ENCODE peak calls at places on chromosome 5, in six cellular contexts. One of them, this sample, is unnamed. For H3K36me3, the result is how much of the 10 kb centered on the place peaks cover.

GRCh38 chr5:180072256-180072548 is 643 bp upstream of the RNF130 start:
- DNase-seq in PC-3: no peak
- DNase-seq in mammary epithelial cell: no peak
- DNase-seq in uterus: no peak
- DNase-seq in body of pancreas: no peak
- DNase-seq in gastrocnemius medialis: no peak
- DNase-seq in this sample: no peak

GRCh38 chr5:172173771-172174170 is 14.3 kb downstream of the STK10 start:
- DNase-seq in PC-3: peak
- DNase-seq in mammary epithelial cell: peak
- DNase-seq in uterus: no peak
- DNase-seq in body of pancreas: no peak
- DNase-seq in gastrocnemius medialis: no peak
- DNase-seq in this sample: no peak

GRCh38 chr5:93300309-93300923 is 280.6 kb downstream of the NR2F1-AS1 start:
- DNase-seq in PC-3: no peak
- DNase-seq in mammary epithelial cell: no peak
- DNase-seq in uterus: no peak
- DNase-seq in body of pancreas: no peak
- DNase-seq in gastrocnemius medialis: no peak
- DNase-seq in this sample: no peak

GRCh38 chr5:55113327-55113726 is 10.9 kb downstream of the GZMA start:
- DNase-seq in PC-3: no peak
- DNase-seq in mammary epithelial cell: no peak
- DNase-seq in uterus: no peak
- DNase-seq in body of pancreas: no peak
- DNase-seq in gastrocnemius medialis: no peak
- DNase-seq in this sample: no peak

GRCh38 chr5:125237026-125237425 is 490.6 kb upstream of the ZNF608 start:
- DNase-seq in PC-3: no peak
- DNase-seq in mammary epithelial cell: no peak
- DNase-seq in uterus: no peak
- DNase-seq in body of pancreas: no peak
- DNase-seq in gastrocnemius medialis: no peak
- DNase-seq in this sample: no peak

GRCh38 chr5:168286386-168286785 is 5.1 kb upstream of the WWC1 start:
- DNase-seq in PC-3: no peak
- DNase-seq in mammary epithelial cell: no peak
- DNase-seq in uterus: no peak
- DNase-seq in body of pancreas: no peak
- DNase-seq in gastrocnemius medialis: no peak
- DNase-seq in this sample: peak

GRCh38 chr5:96337048-96337781 is 95.8 kb downstream of the PCSK1 start:
- DNase-seq in PC-3: no peak
- DNase-seq in mammary epithelial cell: no peak
- DNase-seq in uterus: no peak
- DNase-seq in body of pancreas: no peak
- DNase-seq in gastrocnemius medialis: no peak
- DNase-seq in this sample: peak

GRCh38 chr5:54329731-54330709 is 19.6 kb upstream of the ARL15 start:
- DNase-seq in PC-3: peak
- DNase-seq in mammary epithelial cell: peak
- DNase-seq in uterus: no peak
- DNase-seq in body of pancreas: peak
- DNase-seq in gastrocnemius medialis: no peak
- DNase-seq in this sample: no peak

GRCh38 chr5:17267099-17267498 is 49.7 kb downstream of the BASP1 start:
- DNase-seq in PC-3: no peak
- DNase-seq in mammary epithelial cell: no peak
- DNase-seq in uterus: no peak
- DNase-seq in body of pancreas: no peak
- DNase-seq in gastrocnemius medialis: no peak
- DNase-seq in this sample: peak

GRCh38 chr5:98365126-98365525 is 408.3 kb upstream of the RGMB start:
- DNase-seq in PC-3: no peak
- DNase-seq in mammary epithelial cell: no peak
- DNase-seq in uterus: no peak
- DNase-seq in body of pancreas: no peak
- DNase-seq in gastrocnemius medialis: no peak
- DNase-seq in this sample: no peak

GRCh38 chr5:124790895-124791732 is 44.7 kb upstream of the ZNF608 start:
- DNase-seq in PC-3: peak
- DNase-seq in mammary epithelial cell: peak
- DNase-seq in uterus: no peak
- DNase-seq in body of pancreas: no peak
- DNase-seq in gastrocnemius medialis: no peak
- DNase-seq in this sample: no peak

GRCh38 chr5:77935516-77936364 is 159.6 kb upstream of the TBCA start:
- DNase-seq in PC-3: no peak
- DNase-seq in mammary epithelial cell: no peak
- DNase-seq in uterus: no peak
- DNase-seq in body of pancreas: no peak
- DNase-seq in gastrocnemius medialis: no peak
- DNase-seq in this sample: peak

GRCh38 chr5:176446884-176447537 is 1.2 kb upstream of the FAF2 start:
- DNase-seq in PC-3: no peak
- DNase-seq in mammary epithelial cell: no peak
- DNase-seq in uterus: no peak
- DNase-seq in body of pancreas: peak
- DNase-seq in gastrocnemius medialis: no peak
- DNase-seq in this sample: no peak

GRCh38 chr5:54007822-54008777 is 302.3 kb downstream of the ARL15 start:
- DNase-seq in PC-3: no peak
- DNase-seq in mammary epithelial cell: peak
- DNase-seq in uterus: no peak
- DNase-seq in body of pancreas: no peak
- DNase-seq in gastrocnemius medialis: no peak
- DNase-seq in this sample: no peak

GRCh38 chr5:150398432-150399157 is 14.1 kb downstream of the CD74 start:
- DNase-seq in PC-3: no peak
- DNase-seq in mammary epithelial cell: no peak
- DNase-seq in uterus: no peak
- DNase-seq in body of pancreas: no peak
- DNase-seq in gastrocnemius medialis: no peak
- DNase-seq in this sample: peak

GRCh38 chr5:144068926-144069325 is 101.5 kb downstream of the YIPF5 start:
- DNase-seq in PC-3: no peak
- DNase-seq in mammary epithelial cell: no peak
- DNase-seq in uterus: no peak
- DNase-seq in body of pancreas: no peak
- DNase-seq in gastrocnemius medialis: no peak
- DNase-seq in this sample: no peak

GRCh38 chr5:139193928-139194327 is 4.2 kb downstream of the SIL1 start:
- DNase-seq in PC-3: no peak
- DNase-seq in mammary epithelial cell: no peak
- DNase-seq in uterus: no peak
- DNase-seq in body of pancreas: no peak
- DNase-seq in gastrocnemius medialis: no peak
- DNase-seq in this sample: no peak

GRCh38 chr5:1059884-1060263 is 51.3 kb downstream of the NKD2 start:
- DNase-seq in PC-3: no peak
- DNase-seq in mammary epithelial cell: no peak
- DNase-seq in uterus: no peak
- DNase-seq in body of pancreas: no peak
- DNase-seq in gastrocnemius medialis: no peak
- DNase-seq in this sample: no peak

GRCh38 chr5:52799358-52799982 is 11.8 kb downstream of the ITGA1 start:
- DNase-seq in PC-3: peak
- DNase-seq in mammary epithelial cell: no peak
- DNase-seq in uterus: peak
- DNase-seq in body of pancreas: peak
- DNase-seq in gastrocnemius medialis: no peak
- DNase-seq in this sample: no peak

GRCh38 chr5:7329712-7330111 is 66.2 kb upstream of the ADCY2 start:
- DNase-seq in PC-3: no peak
- DNase-seq in mammary epithelial cell: no peak
- DNase-seq in uterus: no peak
- DNase-seq in body of pancreas: no peak
- DNase-seq in gastrocnemius medialis: no peak
- DNase-seq in this sample: no peak

GRCh38 chr5:1014781-1015221 is 6.2 kb downstream of the NKD2 start:
- DNase-seq in PC-3: no peak
- DNase-seq in mammary epithelial cell: no peak
- DNase-seq in uterus: no peak
- DNase-seq in body of pancreas: no peak
- DNase-seq in gastrocnemius medialis: no peak
- DNase-seq in this sample: no peak

GRCh38 chr5:51731641-51732040 is 348.4 kb downstream of the ISL1 start:
- DNase-seq in PC-3: no peak
- DNase-seq in mammary epithelial cell: peak
- DNase-seq in uterus: no peak
- DNase-seq in body of pancreas: no peak
- DNase-seq in gastrocnemius medialis: no peak
- DNase-seq in this sample: no peak

GRCh38 chr5:93611900-93612898 is 29.2 kb downstream of the NR2F1 start:
- DNase-seq in PC-3: peak
- DNase-seq in mammary epithelial cell: peak
- DNase-seq in uterus: no peak
- DNase-seq in body of pancreas: no peak
- DNase-seq in gastrocnemius medialis: no peak
- DNase-seq in this sample: no peak

GRCh38 chr5:68957591-68957990 is 136.2 kb upstream of the SLC30A5 start:
- DNase-seq in PC-3: no peak
- DNase-seq in mammary epithelial cell: no peak
- DNase-seq in uterus: no peak
- DNase-seq in body of pancreas: no peak
- DNase-seq in gastrocnemius medialis: no peak
- DNase-seq in this sample: no peak

GRCh38 chr5:35876922-35877321 is 20.2 kb downstream of the IL7R start:
- DNase-seq in PC-3: peak
- DNase-seq in mammary epithelial cell: peak
- DNase-seq in uterus: no peak
- DNase-seq in body of pancreas: no peak
- DNase-seq in gastrocnemius medialis: no peak
- DNase-seq in this sample: no peak

GRCh38 chr5:137206030-137206715 is 293.0 kb downstream of the SPOCK1 start:
- DNase-seq in PC-3: no peak
- DNase-seq in mammary epithelial cell: peak
- DNase-seq in uterus: no peak
- DNase-seq in body of pancreas: no peak
- DNase-seq in gastrocnemius medialis: no peak
- DNase-seq in this sample: no peak
- TF ChIP-seq CTCF in PC-3: no peak
- TF ChIP-seq CTCF in mammary epithelial cell: no peak
- TF ChIP-seq CTCF in uterus: no peak
- TF ChIP-seq CTCF in body of pancreas: no peak
- TF ChIP-seq CTCF in gastrocnemius medialis: no peak
- TF ChIP-seq CTCF in this sample: no peak

DNA sequence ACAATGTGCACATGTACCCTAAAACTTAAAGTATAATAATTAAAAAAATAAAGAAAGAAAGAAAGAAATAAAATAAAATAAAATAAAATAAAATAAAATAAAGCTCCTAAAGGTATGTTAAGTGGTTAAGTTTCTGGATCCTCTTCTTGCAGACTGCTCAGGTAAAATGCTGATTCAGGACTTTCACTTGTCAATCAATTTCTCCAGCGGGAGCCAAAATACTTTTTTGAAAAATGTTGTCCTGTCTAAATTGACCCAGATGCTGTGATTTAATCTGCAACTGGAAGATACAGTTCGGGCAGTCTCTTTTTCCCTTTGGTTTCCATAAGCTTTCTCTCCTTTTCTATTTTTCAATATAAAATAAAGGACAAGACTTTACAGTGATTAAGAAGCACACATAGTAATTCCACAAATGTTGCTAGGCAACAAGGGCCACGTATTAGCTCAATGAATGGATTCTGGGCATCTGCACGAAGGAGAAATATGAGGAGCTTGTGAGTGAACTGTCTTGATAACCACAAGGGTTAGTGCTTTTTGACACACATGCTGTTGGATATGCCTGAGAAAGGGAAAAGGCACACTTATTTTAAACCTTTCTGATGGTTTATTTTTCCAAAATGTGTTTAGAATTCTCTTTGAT is 38.6 kb downstream of the HTR4 start:
- DNase-seq in PC-3: peak
- DNase-seq in mammary epithelial cell: peak
- DNase-seq in uterus: no peak
- DNase-seq in body of pancreas: no peak
- DNase-seq in gastrocnemius medialis: no peak
- DNase-seq in this sample: no peak
- H3K36me3 ChIP-seq in PC-3: under half
- H3K36me3 ChIP-seq in mammary epithelial cell: under half
- H3K36me3 ChIP-seq in uterus: under half
- H3K36me3 ChIP-seq in body of pancreas: under half
- H3K36me3 ChIP-seq in gastrocnemius medialis: under half
- H3K36me3 ChIP-seq in this sample: under half

DNA sequence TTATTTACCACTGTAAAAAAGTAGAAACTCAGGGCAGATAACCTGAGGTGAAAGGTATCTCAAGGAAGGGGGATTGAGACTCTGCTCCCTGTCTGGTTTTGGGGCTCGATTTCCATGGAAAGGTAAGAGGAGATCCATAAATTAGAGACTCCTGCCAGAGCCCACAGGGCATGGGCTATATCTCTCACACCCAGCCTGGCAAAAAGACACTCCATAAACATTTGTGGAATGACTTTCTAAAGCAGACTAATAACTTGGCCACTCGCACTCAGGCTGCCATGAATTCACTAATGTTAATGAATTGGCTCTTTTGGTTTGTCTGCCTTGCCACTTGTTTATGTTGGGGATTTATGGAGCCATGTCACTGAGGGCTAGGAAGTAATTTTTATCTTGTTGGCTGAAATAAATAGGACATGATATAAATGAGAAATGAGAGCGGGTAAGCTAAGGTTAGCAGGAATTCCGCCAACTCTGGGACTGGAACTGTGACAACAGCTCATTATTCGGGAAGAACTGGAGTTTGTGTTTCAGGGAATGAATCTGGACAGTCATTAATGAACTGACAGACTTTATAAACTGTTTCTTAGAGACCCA is 55.2 kb downstream of the DROSHA start:
- DNase-seq in PC-3: no peak
- DNase-seq in mammary epithelial cell: no peak
- DNase-seq in uterus: no peak
- DNase-seq in body of pancreas: no peak
- DNase-seq in gastrocnemius medialis: no peak
- DNase-seq in this sample: no peak
- H3K4me3 ChIP-seq in PC-3: no peak
- H3K4me3 ChIP-seq in mammary epithelial cell: no peak
- H3K4me3 ChIP-seq in uterus: no peak
- H3K4me3 ChIP-seq in body of pancreas: no peak
- H3K4me3 ChIP-seq in gastrocnemius medialis: no peak
- H3K4me3 ChIP-seq in this sample: no peak

DNA sequence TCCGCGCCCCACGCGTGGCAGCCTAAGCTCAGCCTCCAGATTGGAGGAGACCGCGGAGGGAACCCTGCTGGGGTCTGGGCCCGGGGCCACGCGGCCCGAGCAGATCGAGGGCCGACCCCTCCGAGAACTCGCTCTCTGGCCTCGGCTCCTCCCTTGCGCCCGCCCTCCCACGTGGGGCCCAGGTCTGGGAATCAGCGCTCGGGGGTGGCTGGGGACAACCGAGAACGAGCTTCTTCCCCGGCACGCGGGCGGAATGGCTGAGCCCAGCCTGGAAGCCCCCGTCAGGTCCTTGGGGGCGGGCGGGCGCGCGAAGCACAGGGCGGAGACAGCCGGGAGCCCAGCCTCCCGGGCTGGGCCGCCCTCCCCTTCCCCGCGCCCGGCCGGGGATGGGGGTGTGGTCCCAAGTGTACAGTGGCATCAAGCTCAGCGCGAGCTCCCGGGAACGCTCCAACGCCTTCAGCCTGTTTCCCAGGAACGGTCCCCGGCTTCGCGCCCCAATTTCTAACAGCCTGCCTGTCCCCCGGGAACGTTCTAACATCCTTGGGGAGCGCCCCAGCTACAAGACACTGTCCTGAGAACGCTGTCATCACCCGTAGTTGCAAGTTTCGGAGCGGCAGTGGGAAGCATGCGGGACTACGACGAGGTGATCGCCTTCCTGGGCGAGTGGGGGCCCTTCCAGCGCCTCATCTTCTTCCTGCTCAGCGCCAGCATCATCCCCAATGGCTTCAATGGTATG is at the start of gene SLC22A4:
- DNase-seq in PC-3: peak
- DNase-seq in mammary epithelial cell: peak
- DNase-seq in uterus: peak
- DNase-seq in body of pancreas: peak
- DNase-seq in gastrocnemius medialis: peak
- DNase-seq in this sample: peak
- TF ChIP-seq CTCF in PC-3: peak
- TF ChIP-seq CTCF in mammary epithelial cell: no peak
- TF ChIP-seq CTCF in uterus: no peak
- TF ChIP-seq CTCF in body of pancreas: no peak
- TF ChIP-seq CTCF in gastrocnemius medialis: no peak
- TF ChIP-seq CTCF in this sample: no peak